ENCODE peak calls at places on chromosome 6, in eight cellular contexts. V is natural killer cell, G is esophagus muscularis mucosa, B is A549, L is OCI-LY7, E is uterus, H is endothelial cell, U is neural crest cell. Z is an unnamed sample.

GRCh38 chr6:113873043-113873667 is 16.0 kb downstream of the MARCKS start:
- DNase-seq in V (no peak), G (no peak), L (peak; percentile 51), B (peak; percentile 67), U (no peak), H (no peak), E (no peak), Z (no peak)

GRCh38 chr6:97052152-97052787 is 127.7 kb downstream of the KLHL32 start:
- DNase-seq in E (no peak), G (no peak), U (no peak), H (no peak), L (no peak), V (no peak), B (no peak), Z (no peak)

GRCh38 chr6:141203902-141204575 is 928.7 kb upstream of the GJE1 start:
- DNase-seq in U (no peak), G (no peak), H (no peak), E (no peak), V (no peak), B (no peak), L (no peak), Z (no peak)

GRCh38 chr6:165630544-165630953 is 32.5 kb downstream of the PDE10A start:
- DNase-seq in E (no peak), B (peak; percentile 36), G (no peak), L (no peak), U (no peak), H (no peak), V (no peak), Z (no peak)

GRCh38 chr6:37324131-37325033 is 29.4 kb upstream of the RNF8 start:
- DNase-seq in H (no peak), U (no peak), B (no peak), G (no peak), L (no peak), V (no peak), E (no peak), Z (no peak)

GRCh38 chr6:152271681-152272464 is 365.3 kb downstream of the SYNE1 start:
- DNase-seq in H (no peak), G (no peak), B (no peak), L (no peak), U (no peak), E (peak; percentile 47), V (no peak), Z (peak; percentile 45)

GRCh38 chr6:31479151-31479932 is 18.6 kb upstream of the MICB start:
- DNase-seq in U (no peak), V (no peak), L (no peak), E (no peak), G (peak; percentile 24), H (no peak), B (no peak), Z (no peak)

GRCh38 chr6:159109391-159109790 is 59.8 kb upstream of the FNDC1 start:
- DNase-seq in B (no peak), H (no peak), L (no peak), U (no peak), V (peak; percentile 10), E (no peak), G (no peak), Z (no peak)

GRCh38 chr6:98984102-98984501 is 36.4 kb upstream of the FBXL4 start:
- DNase-seq in U (no peak), G (no peak), V (no peak), L (no peak), H (no peak), B (no peak), E (no peak), Z (no peak)

GRCh38 chr6:140535511-140535910 is 1161.1 kb upstream of the CITED2 start:
- DNase-seq in E (no peak), H (no peak), V (no peak), L (no peak), B (no peak), U (no peak), G (no peak), Z (no peak)

GRCh38 chr6:129184808-129185366 is 301.9 kb downstream of the LAMA2 start:
- DNase-seq in V (no peak), L (no peak), G (no peak), B (no peak), E (no peak), U (no peak), H (no peak), Z (no peak)

GRCh38 chr6:135358251-135358821 is 139.2 kb downstream of the AHI1 start:
- DNase-seq in V (no peak), E (no peak), L (no peak), H (no peak), G (no peak), U (no peak), B (peak; percentile 51), Z (peak; percentile 55)

GRCh38 chr6:113570651-113571050 is 286.5 kb upstream of the MARCKS start:
- DNase-seq in G (no peak), V (no peak), U (no peak), E (no peak), H (no peak), L (no peak), B (no peak), Z (no peak)

GRCh38 chr6:131945971-131946370 is 5.2 kb downstream of the CCN2 start:
- DNase-seq in L (no peak), V (no peak), G (no peak), E (no peak), H (no peak), B (no peak), U (no peak), Z (no peak)

GRCh38 chr6:36320475-36320874 is 16.2 kb downstream of the BNIP5 start:
- DNase-seq in H (no peak), B (peak; percentile 6), L (no peak), G (no peak), U (no peak), V (no peak), E (no peak), Z (no peak)

GRCh38 chr6:152969688-152970418 is 13.0 kb downstream of the FBXO5 start:
- DNase-seq in G (no peak), V (no peak), B (no peak), E (no peak), U (no peak), L (no peak), H (no peak), Z (no peak)

DNA sequence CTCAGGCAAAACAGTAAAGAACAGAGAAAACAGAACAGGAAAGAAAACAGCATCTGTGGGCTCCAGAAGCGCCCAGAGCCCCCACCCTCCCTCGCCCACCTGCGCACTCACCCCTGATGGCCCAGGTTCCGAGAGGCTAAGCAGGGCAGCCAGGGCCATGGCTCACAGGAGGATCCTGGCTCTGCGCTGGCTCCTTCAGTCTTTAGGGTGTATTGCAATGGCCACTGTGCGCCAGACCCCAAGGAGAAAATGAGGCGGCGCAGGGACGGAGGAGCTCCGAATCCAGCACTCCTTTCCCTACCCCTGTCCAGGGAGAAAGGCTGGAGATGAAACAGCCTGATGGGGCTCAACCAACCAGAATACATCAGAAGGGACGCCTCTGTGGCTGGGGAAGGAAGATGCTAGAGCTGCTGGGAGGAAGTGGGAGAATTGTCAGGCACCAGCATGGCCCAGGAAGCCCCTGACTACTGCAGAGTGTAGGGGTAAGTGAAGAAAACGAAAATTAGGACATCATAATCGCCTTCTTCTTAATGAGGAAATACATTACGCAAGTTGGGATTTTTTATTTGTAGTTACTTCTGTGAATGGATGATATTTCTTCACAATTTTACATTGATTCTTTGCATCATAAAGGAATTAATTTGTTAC is 49.0 kb downstream of the COL11A2 start:
- DNase-seq in U (no peak), E (no peak), G (no peak), H (no peak), L (no peak), V (no peak), B (no peak), Z (no peak)
- TF ChIP-seq CTCF in U (peak; percentile 23), E (no peak), G (no peak), H (peak; percentile 36), L (no peak), V (no peak), B (no peak), Z (no peak)

DNA sequence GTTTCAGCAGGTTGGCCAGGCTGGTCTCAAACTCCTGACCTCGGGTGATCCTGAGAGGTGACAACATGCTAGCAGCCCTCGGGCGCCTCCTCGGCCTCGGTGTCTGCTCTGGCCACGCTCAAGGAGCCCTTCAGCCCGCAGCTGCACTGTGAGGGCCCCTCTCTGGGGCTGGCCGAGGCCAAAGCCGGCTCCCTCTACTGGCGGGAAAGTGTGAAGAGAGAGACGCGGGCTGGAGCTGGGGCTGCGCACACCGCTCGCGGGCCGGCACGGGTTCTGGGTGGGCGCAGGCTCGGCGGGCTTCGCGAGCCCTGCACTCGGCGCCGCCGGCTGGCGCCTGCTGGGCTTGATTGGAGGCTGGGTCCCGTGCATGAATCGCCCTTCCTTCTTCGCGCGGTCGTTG is 80.8 kb upstream of the RBM24 start:
- DNase-seq in B (no peak), G (no peak), V (no peak), H (peak; percentile 34), E (no peak), L (no peak), U (peak; percentile 20), Z (no peak)
- TF ChIP-seq CTCF in B (no peak), G (peak; percentile 18), V (no peak), H (peak; percentile 32), E (no peak), L (no peak), U (peak; percentile 47), Z (no peak)

DNA sequence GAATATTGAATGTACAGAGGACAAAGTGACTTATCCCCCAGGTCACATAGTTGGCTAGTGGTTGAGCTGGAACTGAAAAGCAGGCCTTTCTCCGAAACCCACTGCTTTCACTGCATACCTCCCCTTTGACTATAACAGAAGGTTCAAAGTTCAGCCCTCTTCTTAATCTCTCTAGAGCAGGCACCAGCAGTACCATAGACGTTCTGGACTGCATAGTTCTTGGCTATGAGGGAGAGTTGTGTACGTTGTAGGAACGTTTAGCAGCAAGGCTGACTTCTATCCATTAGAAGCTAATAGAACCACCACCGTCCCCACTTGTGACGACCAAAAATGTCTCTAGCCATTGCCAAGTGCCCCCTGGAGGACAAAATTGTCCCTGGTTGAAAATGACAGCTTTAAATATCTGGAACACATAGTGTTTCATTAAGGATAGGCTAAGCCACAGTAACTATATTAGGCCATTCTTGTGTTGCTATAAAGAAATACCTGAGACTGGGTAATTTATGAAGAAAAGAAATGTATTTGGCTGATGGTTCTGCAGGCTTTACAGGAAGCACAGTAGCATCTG is 123.8 kb upstream of the MTHFD1L start:
- DNase-seq in V (no peak), U (no peak), H (peak; percentile 41), E (no peak), G (peak; percentile 50), B (peak; percentile 5), L (peak; percentile 68), Z (no peak)
- TF ChIP-seq CTCF in V (no peak), U (peak; percentile 53), H (peak; percentile 64), E (no peak), G (peak; percentile 36), B (no peak), L (peak; percentile 87), Z (no peak)

DNA sequence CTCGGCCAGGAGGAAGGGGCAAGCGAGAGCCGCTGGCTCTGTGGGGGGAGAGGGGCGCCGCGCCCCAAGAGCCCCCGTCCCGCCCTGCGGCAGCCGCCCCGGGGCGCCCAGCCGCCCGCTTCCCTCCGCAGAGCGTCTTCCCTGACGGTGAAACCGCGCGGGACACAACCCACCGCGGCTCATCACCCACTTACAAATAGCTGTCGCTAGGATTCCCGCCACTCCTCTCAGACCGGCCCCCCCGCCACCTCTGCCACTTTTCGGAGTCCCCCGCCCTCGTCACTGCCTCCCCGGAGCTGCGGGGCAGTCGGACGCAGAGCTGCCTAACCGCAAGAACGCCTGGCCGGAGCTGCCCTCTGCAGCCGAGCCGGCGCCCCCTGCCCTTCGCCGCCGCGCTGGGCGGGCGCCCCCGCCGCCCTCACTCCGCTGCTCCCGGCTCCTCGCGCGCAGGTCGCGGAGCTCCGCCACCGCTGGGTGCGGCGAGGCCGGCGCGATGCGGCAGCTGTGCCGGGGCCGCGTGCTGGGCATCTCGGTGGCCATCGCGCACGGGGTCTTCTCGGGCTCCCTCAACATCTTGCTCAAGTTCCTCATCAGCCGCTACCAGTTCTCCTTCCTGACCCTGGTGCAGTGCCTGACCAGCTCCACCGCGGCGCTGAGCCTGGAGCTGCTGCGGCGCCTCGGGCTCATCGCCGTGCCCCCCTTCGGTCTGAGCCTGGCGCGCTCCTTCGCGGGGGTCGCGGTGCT is at the start of gene SLC35D3:
- DNase-seq in E (no peak), B (peak; percentile 16), G (peak; percentile 91), L (no peak), H (peak; percentile 42), V (no peak), U (peak; percentile 28), Z (no peak)
- TF ChIP-seq CTCF in E (no peak), B (no peak), G (no peak), L (no peak), H (no peak), V (no peak), U (no peak), Z (no peak)

Z was measured in AG09319.